ENCODE peak calls at places on chromosomes 16 and 17, in eight cellular contexts. One of them, this sample, is unnamed.

GRCh38 chr17:80270836-80271235 is 10.2 kb downstream of the RNF213 start:
- DNase-seq in retinal pigment epithelial cell: no peak
- DNase-seq in AG10803: no peak
- DNase-seq in neural progenitor cell: peak
- DNase-seq in cardiac muscle cell: peak
- DNase-seq in D721Med: no peak
- DNase-seq in cardiac fibroblast: peak
- DNase-seq in OCI-LY7: peak
- DNase-seq in this sample: peak

GRCh38 chr17:78723001-78723796 is 58.9 kb downstream of the CYTH1 start:
- DNase-seq in neural progenitor cell: peak
- DNase-seq in D721Med: no peak
- DNase-seq in cardiac fibroblast: no peak
- DNase-seq in retinal pigment epithelial cell: no peak
- DNase-seq in OCI-LY7: no peak
- DNase-seq in cardiac muscle cell: peak
- DNase-seq in AG10803: no peak
- DNase-seq in this sample: peak

GRCh38 chr17:49696233-49696761 is 11.5 kb downstream of the SLC35B1 start:
- DNase-seq in OCI-LY7: no peak
- DNase-seq in neural progenitor cell: no peak
- DNase-seq in cardiac fibroblast: no peak
- DNase-seq in D721Med: no peak
- DNase-seq in retinal pigment epithelial cell: no peak
- DNase-seq in cardiac muscle cell: no peak
- DNase-seq in AG10803: no peak
- DNase-seq in this sample: no peak

GRCh38 chr16:84286568-84287220 is 8.0 kb upstream of the WFDC1 start:
- DNase-seq in retinal pigment epithelial cell: no peak
- DNase-seq in AG10803: peak
- DNase-seq in OCI-LY7: no peak
- DNase-seq in D721Med: no peak
- DNase-seq in cardiac muscle cell: peak
- DNase-seq in neural progenitor cell: no peak
- DNase-seq in cardiac fibroblast: peak
- DNase-seq in this sample: no peak

GRCh38 chr16:1533443-1533951 is at the start of gene TMEM204:
- DNase-seq in cardiac fibroblast: peak
- DNase-seq in OCI-LY7: no peak
- DNase-seq in neural progenitor cell: no peak
- DNase-seq in AG10803: peak
- DNase-seq in cardiac muscle cell: peak
- DNase-seq in retinal pigment epithelial cell: no peak
- DNase-seq in D721Med: no peak
- DNase-seq in this sample: peak

GRCh38 chr16:31411024-31411845 is 16.9 kb downstream of the COX6A2 start:
- DNase-seq in cardiac muscle cell: no peak
- DNase-seq in cardiac fibroblast: no peak
- DNase-seq in D721Med: no peak
- DNase-seq in neural progenitor cell: no peak
- DNase-seq in OCI-LY7: no peak
- DNase-seq in AG10803: no peak
- DNase-seq in retinal pigment epithelial cell: no peak
- DNase-seq in this sample: no peak

GRCh38 chr16:17365211-17365541 is 105.6 kb downstream of the XYLT1 start:
- DNase-seq in neural progenitor cell: no peak
- DNase-seq in AG10803: no peak
- DNase-seq in OCI-LY7: no peak
- DNase-seq in D721Med: no peak
- DNase-seq in cardiac fibroblast: no peak
- DNase-seq in retinal pigment epithelial cell: no peak
- DNase-seq in cardiac muscle cell: peak
- DNase-seq in this sample: no peak

GRCh38 chr17:19417611-19418010 is 6.6 kb downstream of the RNF112 start:
- DNase-seq in D721Med: no peak
- DNase-seq in cardiac fibroblast: no peak
- DNase-seq in neural progenitor cell: no peak
- DNase-seq in retinal pigment epithelial cell: no peak
- DNase-seq in cardiac muscle cell: no peak
- DNase-seq in OCI-LY7: no peak
- DNase-seq in AG10803: no peak
- DNase-seq in this sample: no peak

GRCh38 chr16:66135376-66135775 is 231.1 kb upstream of the CDH5 start:
- DNase-seq in AG10803: peak
- DNase-seq in cardiac muscle cell: peak
- DNase-seq in OCI-LY7: no peak
- DNase-seq in cardiac fibroblast: no peak
- DNase-seq in D721Med: no peak
- DNase-seq in retinal pigment epithelial cell: no peak
- DNase-seq in neural progenitor cell: no peak
- DNase-seq in this sample: no peak

GRCh38 chr16:19701091-19701490 is 16.9 kb downstream of the KNOP1 start:
- DNase-seq in D721Med: no peak
- DNase-seq in AG10803: no peak
- DNase-seq in cardiac muscle cell: no peak
- DNase-seq in retinal pigment epithelial cell: no peak
- DNase-seq in neural progenitor cell: no peak
- DNase-seq in cardiac fibroblast: peak
- DNase-seq in OCI-LY7: no peak
- DNase-seq in this sample: no peak

GRCh38 chr16:15643453-15644305 is 725 bp upstream of the MARF1 start:
- DNase-seq in AG10803: peak
- DNase-seq in retinal pigment epithelial cell: no peak
- DNase-seq in D721Med: no peak
- DNase-seq in neural progenitor cell: no peak
- DNase-seq in cardiac muscle cell: peak
- DNase-seq in OCI-LY7: peak
- DNase-seq in cardiac fibroblast: peak
- DNase-seq in this sample: no peak

GRCh38 chr16:635573-636205 is 416 bp downstream of the METTL26 start:
- DNase-seq in neural progenitor cell: no peak
- DNase-seq in D721Med: no peak
- DNase-seq in cardiac fibroblast: no peak
- DNase-seq in OCI-LY7: no peak
- DNase-seq in AG10803: no peak
- DNase-seq in retinal pigment epithelial cell: no peak
- DNase-seq in cardiac muscle cell: no peak
- DNase-seq in this sample: peak

GRCh38 chr16:54286067-54286329 is 589 bp downstream of the IRX3 start:
- DNase-seq in retinal pigment epithelial cell: no peak
- DNase-seq in D721Med: no peak
- DNase-seq in cardiac muscle cell: no peak
- DNase-seq in AG10803: no peak
- DNase-seq in cardiac fibroblast: no peak
- DNase-seq in neural progenitor cell: no peak
- DNase-seq in OCI-LY7: no peak
- DNase-seq in this sample: no peak

GRCh38 chr16:54286330-54287017 is at the start of gene IRX3:
- DNase-seq in cardiac muscle cell: peak
- DNase-seq in retinal pigment epithelial cell: no peak
- DNase-seq in cardiac fibroblast: peak
- DNase-seq in neural progenitor cell: peak
- DNase-seq in D721Med: no peak
- DNase-seq in AG10803: peak
- DNase-seq in OCI-LY7: no peak
- DNase-seq in this sample: peak

GRCh38 chr16:54284931-54285413 is 1.6 kb downstream of the IRX3 start:
- DNase-seq in neural progenitor cell: peak
- DNase-seq in cardiac muscle cell: peak
- DNase-seq in AG10803: peak
- DNase-seq in retinal pigment epithelial cell: no peak
- DNase-seq in cardiac fibroblast: peak
- DNase-seq in OCI-LY7: no peak
- DNase-seq in D721Med: no peak
- DNase-seq in this sample: peak

GRCh38 chr16:54284319-54284930 is 2.2 kb downstream of the IRX3 start:
- DNase-seq in retinal pigment epithelial cell: no peak
- DNase-seq in cardiac fibroblast: no peak
- DNase-seq in cardiac muscle cell: no peak
- DNase-seq in OCI-LY7: no peak
- DNase-seq in D721Med: no peak
- DNase-seq in AG10803: peak
- DNase-seq in neural progenitor cell: peak
- DNase-seq in this sample: peak

DNA sequence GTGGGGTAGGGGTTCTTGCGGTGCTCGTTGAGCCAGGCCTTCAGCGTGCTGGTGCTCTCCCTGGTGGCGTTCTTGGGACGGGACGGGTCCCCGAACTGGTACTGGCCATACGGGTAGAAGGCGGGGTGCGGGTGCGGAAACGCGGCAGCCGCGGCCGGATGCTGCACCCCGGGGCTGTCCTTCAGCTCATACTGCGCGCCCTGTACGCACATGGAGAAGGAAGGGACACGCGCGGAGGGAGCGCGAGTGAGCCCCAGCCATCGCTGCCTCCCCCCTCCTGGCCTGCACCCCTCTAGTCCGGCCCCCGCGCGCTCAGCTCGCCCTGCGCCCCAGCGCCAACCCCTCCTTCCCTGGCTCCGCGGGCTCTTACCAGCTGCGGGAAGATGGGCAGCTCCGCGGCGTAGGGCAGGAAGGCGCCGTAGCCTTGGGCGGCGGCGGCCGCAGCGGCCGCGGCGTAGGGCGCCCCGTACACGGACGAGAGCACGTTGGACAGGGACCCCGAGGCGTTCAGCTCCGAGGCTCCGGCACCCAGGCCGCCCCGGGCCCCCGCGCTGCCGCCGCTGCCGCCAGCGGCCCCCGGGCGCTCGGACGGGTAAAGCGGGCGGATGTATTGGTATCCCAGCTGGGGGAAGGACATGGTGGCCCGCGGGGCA is 1.0 kb downstream of the IRX3 start:
- DNase-seq in AG10803: peak
- DNase-seq in cardiac muscle cell: peak
- DNase-seq in retinal pigment epithelial cell: no peak
- DNase-seq in neural progenitor cell: peak
- DNase-seq in OCI-LY7: no peak
- DNase-seq in cardiac fibroblast: peak
- DNase-seq in D721Med: no peak
- DNase-seq in this sample: peak
- TF ChIP-seq CTCF in AG10803: no peak
- TF ChIP-seq CTCF in cardiac muscle cell: no peak
- TF ChIP-seq CTCF in retinal pigment epithelial cell: no peak
- TF ChIP-seq CTCF in neural progenitor cell: peak
- TF ChIP-seq CTCF in OCI-LY7: no peak
- TF ChIP-seq CTCF in cardiac fibroblast: no peak
- TF ChIP-seq CTCF in D721Med: no peak
- TF ChIP-seq CTCF in this sample: no peak

GRCh38 chr16:87278191-87279093 is 38.8 kb downstream of the C16orf95 start:
- DNase-seq in cardiac muscle cell: peak
- DNase-seq in neural progenitor cell: peak
- DNase-seq in OCI-LY7: peak
- DNase-seq in D721Med: peak
- DNase-seq in AG10803: peak
- DNase-seq in retinal pigment epithelial cell: no peak
- DNase-seq in cardiac fibroblast: peak
- DNase-seq in this sample: peak
- TF ChIP-seq CTCF in cardiac muscle cell: peak
- TF ChIP-seq CTCF in neural progenitor cell: peak
- TF ChIP-seq CTCF in OCI-LY7: peak
- TF ChIP-seq CTCF in D721Med: peak
- TF ChIP-seq CTCF in AG10803: peak
- TF ChIP-seq CTCF in retinal pigment epithelial cell: peak
- TF ChIP-seq CTCF in cardiac fibroblast: peak
- TF ChIP-seq CTCF in this sample: peak

GRCh38 chr16:77660311-77660710 is 62.0 kb upstream of the NUDT7 start:
- DNase-seq in neural progenitor cell: peak
- DNase-seq in cardiac muscle cell: peak
- DNase-seq in AG10803: peak
- DNase-seq in D721Med: no peak
- DNase-seq in retinal pigment epithelial cell: no peak
- DNase-seq in cardiac fibroblast: peak
- DNase-seq in OCI-LY7: no peak
- DNase-seq in this sample: peak
- TF ChIP-seq CTCF in neural progenitor cell: peak
- TF ChIP-seq CTCF in cardiac muscle cell: peak
- TF ChIP-seq CTCF in AG10803: peak
- TF ChIP-seq CTCF in D721Med: peak
- TF ChIP-seq CTCF in retinal pigment epithelial cell: peak
- TF ChIP-seq CTCF in cardiac fibroblast: peak
- TF ChIP-seq CTCF in OCI-LY7: peak
- TF ChIP-seq CTCF in this sample: peak

DNA sequence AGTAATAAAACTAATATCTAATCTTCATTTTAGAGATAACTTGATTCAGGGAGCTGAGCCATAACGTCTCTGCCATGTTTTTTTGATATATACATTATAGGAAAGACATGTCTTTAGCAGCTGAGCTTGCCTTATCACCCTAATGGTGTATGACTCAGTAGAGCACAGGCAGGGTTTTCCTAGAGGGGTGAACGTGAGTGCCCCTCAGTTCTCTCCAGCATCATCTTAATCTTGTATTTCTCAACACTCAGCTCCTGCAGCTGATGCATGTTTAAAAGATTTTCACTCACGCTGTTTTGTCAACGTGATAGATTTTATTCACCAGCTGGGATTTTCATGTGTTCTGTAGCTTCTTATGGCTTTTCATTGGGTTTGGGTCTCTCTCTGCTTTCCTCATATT is 185.9 kb upstream of the PMFBP1 start:
- DNase-seq in AG10803: no peak
- DNase-seq in OCI-LY7: no peak
- DNase-seq in cardiac muscle cell: peak
- DNase-seq in D721Med: no peak
- DNase-seq in cardiac fibroblast: peak
- DNase-seq in neural progenitor cell: no peak
- DNase-seq in retinal pigment epithelial cell: no peak
- DNase-seq in this sample: no peak
- TF ChIP-seq CTCF in AG10803: no peak
- TF ChIP-seq CTCF in OCI-LY7: no peak
- TF ChIP-seq CTCF in cardiac muscle cell: no peak
- TF ChIP-seq CTCF in D721Med: no peak
- TF ChIP-seq CTCF in cardiac fibroblast: no peak
- TF ChIP-seq CTCF in neural progenitor cell: no peak
- TF ChIP-seq CTCF in retinal pigment epithelial cell: no peak
- TF ChIP-seq CTCF in this sample: no peak

This sample was measured in endothelial cell.